ENCODE peak calls at places on chromosomes 2 and 18, in six cellular contexts. One of them, this sample, is unnamed.

GRCh38 chr2:83665154-83665553 is 793.9 kb downstream of the SUCLG1 start:
- DNase-seq in GM03348: no peak
- DNase-seq in activated CD8-positive, alpha-beta memory T cell treated with anti-CD3 and anti-CD28 coated beads for 24 hours: no peak
- DNase-seq in glomerular endothelial cell: no peak
- DNase-seq in foreskin keratinocyte: no peak
- DNase-seq in A549: no peak
- DNase-seq in this sample: no peak

GRCh38 chr18:78724214-78724834 is 255.3 kb upstream of the SALL3 start:
- DNase-seq in activated CD8-positive, alpha-beta memory T cell treated with anti-CD3 and anti-CD28 coated beads for 24 hours: no peak
- DNase-seq in glomerular endothelial cell: no peak
- DNase-seq in GM03348: no peak
- DNase-seq in A549: no peak
- DNase-seq in foreskin keratinocyte: no peak
- DNase-seq in this sample: no peak

GRCh38 chr2:95007822-95008221 is 17.7 kb upstream of the MAL start:
- DNase-seq in GM03348: no peak
- DNase-seq in A549: no peak
- DNase-seq in foreskin keratinocyte: no peak
- DNase-seq in activated CD8-positive, alpha-beta memory T cell treated with anti-CD3 and anti-CD28 coated beads for 24 hours: no peak
- DNase-seq in glomerular endothelial cell: no peak
- DNase-seq in this sample: no peak

GRCh38 chr2:38146302-38146916 is 70.5 kb upstream of the CYP1B1 start:
- DNase-seq in activated CD8-positive, alpha-beta memory T cell treated with anti-CD3 and anti-CD28 coated beads for 24 hours: peak
- DNase-seq in foreskin keratinocyte: peak
- DNase-seq in GM03348: peak
- DNase-seq in A549: peak
- DNase-seq in glomerular endothelial cell: peak
- DNase-seq in this sample: no peak

GRCh38 chr2:232633413-232634318 is at the start of gene EFHD1:
- DNase-seq in GM03348: peak
- DNase-seq in foreskin keratinocyte: no peak
- DNase-seq in glomerular endothelial cell: no peak
- DNase-seq in activated CD8-positive, alpha-beta memory T cell treated with anti-CD3 and anti-CD28 coated beads for 24 hours: peak
- DNase-seq in A549: peak
- DNase-seq in this sample: peak

GRCh38 chr2:49801898-49802297 is 647.6 kb upstream of the FSHR start:
- DNase-seq in glomerular endothelial cell: no peak
- DNase-seq in A549: no peak
- DNase-seq in activated CD8-positive, alpha-beta memory T cell treated with anti-CD3 and anti-CD28 coated beads for 24 hours: no peak
- DNase-seq in foreskin keratinocyte: no peak
- DNase-seq in GM03348: no peak
- DNase-seq in this sample: no peak

GRCh38 chr2:17800219-17800618 is 16.0 kb upstream of the MSGN1 start:
- DNase-seq in A549: no peak
- DNase-seq in GM03348: no peak
- DNase-seq in foreskin keratinocyte: peak
- DNase-seq in activated CD8-positive, alpha-beta memory T cell treated with anti-CD3 and anti-CD28 coated beads for 24 hours: no peak
- DNase-seq in glomerular endothelial cell: no peak
- DNase-seq in this sample: no peak

GRCh38 chr2:218961651-218962570 is 2.4 kb downstream of the CDK5R2 start:
- DNase-seq in foreskin keratinocyte: no peak
- DNase-seq in A549: no peak
- DNase-seq in activated CD8-positive, alpha-beta memory T cell treated with anti-CD3 and anti-CD28 coated beads for 24 hours: peak
- DNase-seq in glomerular endothelial cell: no peak
- DNase-seq in GM03348: no peak
- DNase-seq in this sample: no peak

GRCh38 chr2:72762276-72762675 is 63.6 kb downstream of the EXOC6B start:
- DNase-seq in foreskin keratinocyte: no peak
- DNase-seq in activated CD8-positive, alpha-beta memory T cell treated with anti-CD3 and anti-CD28 coated beads for 24 hours: no peak
- DNase-seq in glomerular endothelial cell: no peak
- DNase-seq in GM03348: no peak
- DNase-seq in A549: no peak
- DNase-seq in this sample: no peak

GRCh38 chr2:241352227-241352626 is 3.9 kb upstream of the FARP2 start:
- DNase-seq in activated CD8-positive, alpha-beta memory T cell treated with anti-CD3 and anti-CD28 coated beads for 24 hours: no peak
- DNase-seq in GM03348: no peak
- DNase-seq in foreskin keratinocyte: no peak
- DNase-seq in A549: no peak
- DNase-seq in glomerular endothelial cell: no peak
- DNase-seq in this sample: no peak

GRCh38 chr2:233011268-233012190 is 1.5 kb downstream of the NGEF start:
- DNase-seq in A549: no peak
- DNase-seq in foreskin keratinocyte: no peak
- DNase-seq in glomerular endothelial cell: no peak
- DNase-seq in GM03348: no peak
- DNase-seq in activated CD8-positive, alpha-beta memory T cell treated with anti-CD3 and anti-CD28 coated beads for 24 hours: no peak
- DNase-seq in this sample: no peak

This sample was measured in pulmonary artery endothelial cell.